ENCODE peak calls at places on chromosome 19, in eight cellular contexts. U, P, L, I, H, J, V and M are unnamed samples.
A peak's percentile ranks its signal among the peaks of the same experiment; 100 is the strongest.

GRCh38 chr19:39160523-39160861 is 34.9 kb downstream of the PAK4 start:
- DNase-seq in U (no peak), P (peak; percentile 72), L (no peak), I (peak; percentile 74), H (no peak), J (no peak), V (peak; percentile 82), M (peak; percentile 76)

GRCh38 chr19:4386038-4386782 is 14.1 kb downstream of the SH3GL1 start:
- DNase-seq in U (no peak), P (no peak), L (no peak), I (no peak), H (no peak), J (no peak), V (no peak), M (no peak)

GRCh38 chr19:6023936-6024335 is 46.0 kb upstream of the RANBP3 start:
- DNase-seq in U (no peak), P (no peak), L (no peak), I (no peak), H (no peak), J (no peak), V (peak; percentile 12), M (no peak)

GRCh38 chr19:2494084-2494446 is 18.1 kb downstream of the GADD45B start:
- DNase-seq in U (no peak), P (no peak), L (no peak), I (peak; percentile 58), H (no peak), J (no peak), V (no peak), M (no peak)

GRCh38 chr19:35353635-35354034 is 4.6 kb upstream of the FFAR3 start:
- DNase-seq in U (no peak), P (no peak), L (no peak), I (peak; percentile 53), H (no peak), J (no peak), V (no peak), M (no peak)

GRCh38 chr19:48290341-48290922 is 20.6 kb downstream of the ZNF114 start:
- DNase-seq in U (no peak), P (no peak), L (no peak), I (peak; percentile 36), H (no peak), J (peak; percentile 81), V (peak; percentile 62), M (no peak)

GRCh38 chr19:3969435-3970312 is 1.2 kb downstream of the DAPK3 start:
- DNase-seq in U (no peak), P (peak; percentile 82), L (no peak), I (peak; percentile 79), H (no peak), J (peak; percentile 40), V (peak; percentile 75), M (no peak)

GRCh38 chr19:776549-776948 is 20.7 kb upstream of the PTBP1 start:
- DNase-seq in U (no peak), P (no peak), L (no peak), I (no peak), H (no peak), J (no peak), V (no peak), M (no peak)

GRCh38 chr19:45613926-45614725 is 12.1 kb upstream of the GPR4 start:
- DNase-seq in U (peak; percentile 33), P (peak; percentile 74), L (no peak), I (peak; percentile 88), H (no peak), J (no peak), V (no peak), M (no peak)

GRCh38 chr19:28224441-28224840 is 988.5 kb downstream of the UQCRFS1 start:
- DNase-seq in U (no peak), P (no peak), L (no peak), I (no peak), H (no peak), J (no peak), V (no peak), M (no peak)

GRCh38 chr19:35030257-35031071 is at the start of gene SCN1B:
- DNase-seq in U (peak; percentile 71), P (peak; percentile 44), L (no peak), I (peak; percentile 80), H (peak; percentile 52), J (peak; percentile 70), V (peak; percentile 81), M (peak; percentile 42)

GRCh38 chr19:34409189-34410164 is 5.3 kb downstream of the PDCD2L start:
- DNase-seq in U (no peak), P (no peak), L (no peak), I (no peak), H (no peak), J (no peak), V (no peak), M (no peak)

GRCh38 chr19:372306-372890 is 27.8 kb upstream of the MIER2 start:
- DNase-seq in U (no peak), P (peak; percentile 8), L (peak; percentile 82), I (peak; percentile 89), H (no peak), J (no peak), V (peak; percentile 33), M (peak; percentile 60)

GRCh38 chr19:53942001-53942786 is 20.5 kb upstream of the CACNG8 start:
- DNase-seq in U (peak; percentile 27), P (no peak), L (no peak), I (no peak), H (no peak), J (peak; percentile 100), V (no peak), M (peak; percentile 86)

GRCh38 chr19:49855676-49856573 is 5.0 kb downstream of the PTOV1 start:
- DNase-seq in U (no peak), P (no peak), L (no peak), I (no peak), H (no peak), J (no peak), V (no peak), M (no peak)

GRCh38 chr19:45102481-45102880 is 9.5 kb downstream of the PPP1R37 start:
- DNase-seq in U (no peak), P (no peak), L (no peak), I (no peak), H (no peak), J (no peak), V (no peak), M (no peak)

GRCh38 chr19:2037676-2038255 is 13.3 kb downstream of the MKNK2 start:
- DNase-seq in U (no peak), P (no peak), L (no peak), I (no peak), H (no peak), J (no peak), V (peak; percentile 31), M (no peak)

GRCh38 chr19:16117594-16118033 is 5.9 kb downstream of the RAB8A start:
- DNase-seq in U (no peak), P (no peak), L (no peak), I (no peak), H (no peak), J (peak; percentile 30), V (no peak), M (no peak)

GRCh38 chr19:17865364-17866311 is 5.9 kb downstream of the RPL18A start:
- DNase-seq in U (no peak), P (no peak), L (no peak), I (no peak), H (no peak), J (no peak), V (no peak), M (no peak)

GRCh38 chr19:10431943-10432735 is 11.8 kb downstream of the PDE4A start:
- DNase-seq in U (peak; percentile 77), P (no peak), L (no peak), I (peak; percentile 49), H (peak; percentile 53), J (peak; percentile 64), V (peak; percentile 86), M (peak; percentile 37)

GRCh38 chr19:36120984-36121358 is 5.7 kb downstream of the TBCB start:
- DNase-seq in U (no peak), P (no peak), L (no peak), I (no peak), H (no peak), J (no peak), V (no peak), M (no peak)

GRCh38 chr19:8609210-8610040 is 1.1 kb downstream of the ADAMTS10 start:
- DNase-seq in U (peak; percentile 46), P (peak; percentile 27), L (no peak), I (peak; percentile 73), H (no peak), J (peak; percentile 72), V (peak; percentile 90), M (peak; percentile 40)

GRCh38 chr19:30263719-30264440 is 108.3 kb upstream of the ZNF536 start:
- DNase-seq in U (no peak), P (no peak), L (no peak), I (no peak), H (no peak), J (no peak), V (no peak), M (no peak)

GRCh38 chr19:4654437-4655361 is 15.4 kb downstream of the TNFAIP8L1 start:
- DNase-seq in U (no peak), P (no peak), L (no peak), I (no peak), H (no peak), J (no peak), V (no peak), M (no peak)

GRCh38 chr19:3725640-3726310 is 17.6 kb downstream of the TJP3 start:
- DNase-seq in U (no peak), P (no peak), L (no peak), I (no peak), H (no peak), J (peak; percentile 68), V (no peak), M (no peak)

GRCh38 chr19:33395561-33396550 is 22.3 kb downstream of the CEBPG start:
- DNase-seq in U (no peak), P (peak; percentile 48), L (no peak), I (peak; percentile 76), H (no peak), J (no peak), V (peak; percentile 76), M (peak; percentile 85)

GRCh38 chr19:610071-610800 is 20.6 kb downstream of the HCN2 start:
- DNase-seq in U (peak; percentile 78), P (no peak), L (no peak), I (no peak), H (peak; percentile 29), J (no peak), V (no peak), M (peak; percentile 44)

GRCh38 chr19:41351339-41352245 is 2.1 kb downstream of the TGFB1 start:
- DNase-seq in U (peak; percentile 90), P (no peak), L (no peak), I (peak; percentile 63), H (peak; percentile 72), J (peak; percentile 47), V (peak; percentile 82), M (peak; percentile 62)

GRCh38 chr19:17677002-17677401 is 11.2 kb downstream of the UNC13A start:
- DNase-seq in U (peak; percentile 33), P (no peak), L (no peak), I (no peak), H (no peak), J (peak; percentile 45), V (no peak), M (no peak)

GRCh38 chr19:15187026-15188007 is 13.5 kb downstream of the NOTCH3 start:
- DNase-seq in U (no peak), P (no peak), L (no peak), I (no peak), H (no peak), J (peak; percentile 61), V (no peak), M (peak; percentile 82)